ENCODE peak calls at places on chromosomes 1 and 21, in six cellular contexts. One of them, this sample, is unnamed.

GRCh38 chr1:41738010-41738409 is 180.7 kb downstream of the HIVEP3 start:
- DNase-seq in transverse colon: no peak
- DNase-seq in ovary: no peak
- DNase-seq in tibial nerve: no peak
- DNase-seq in Peyer's patch: no peak
- DNase-seq in stomach: no peak
- DNase-seq in this sample: no peak

GRCh38 chr21:17779486-17779885 is 39.7 kb downstream of the C21orf91 start:
- DNase-seq in transverse colon: no peak
- DNase-seq in ovary: no peak
- DNase-seq in tibial nerve: no peak
- DNase-seq in Peyer's patch: no peak
- DNase-seq in stomach: no peak
- DNase-seq in this sample: no peak

GRCh38 chr1:97875996-97876395 is 44.8 kb downstream of the DPYD start:
- DNase-seq in transverse colon: no peak
- DNase-seq in ovary: no peak
- DNase-seq in tibial nerve: no peak
- DNase-seq in Peyer's patch: no peak
- DNase-seq in stomach: no peak
- DNase-seq in this sample: no peak

GRCh38 chr21:40254540-40255455 is 387.6 kb downstream of the PCP4 start:
- DNase-seq in transverse colon: no peak
- DNase-seq in ovary: no peak
- DNase-seq in tibial nerve: no peak
- DNase-seq in Peyer's patch: no peak
- DNase-seq in stomach: no peak
- DNase-seq in this sample: no peak

GRCh38 chr1:10209590-10209904 is 823 bp upstream of the KIF1B start:
- DNase-seq in transverse colon: no peak
- DNase-seq in ovary: no peak
- DNase-seq in tibial nerve: no peak
- DNase-seq in Peyer's patch: no peak
- DNase-seq in stomach: no peak
- DNase-seq in this sample: no peak

GRCh38 chr1:184621262-184621661 is 133.4 kb downstream of the EDEM3 start:
- DNase-seq in transverse colon: no peak
- DNase-seq in ovary: peak; percentile 60
- DNase-seq in tibial nerve: peak; percentile 67
- DNase-seq in Peyer's patch: no peak
- DNase-seq in stomach: no peak
- DNase-seq in this sample: peak; percentile 63

GRCh38 chr1:179353546-179353945 is 12.2 kb upstream of the AXDND1 start:
- DNase-seq in transverse colon: no peak
- DNase-seq in ovary: peak; percentile 41
- DNase-seq in tibial nerve: no peak
- DNase-seq in Peyer's patch: no peak
- DNase-seq in stomach: no peak
- DNase-seq in this sample: peak; percentile 39

GRCh38 chr1:239976130-239976968 is 115.3 kb upstream of the FMN2 start:
- DNase-seq in transverse colon: peak; percentile 44
- DNase-seq in ovary: no peak
- DNase-seq in tibial nerve: peak; percentile 46
- DNase-seq in Peyer's patch: peak; percentile 86
- DNase-seq in stomach: peak; percentile 63
- DNase-seq in this sample: peak; percentile 25

GRCh38 chr1:38076038-38076437 is 29.4 kb upstream of the POU3F1 start:
- DNase-seq in transverse colon: no peak
- DNase-seq in ovary: no peak
- DNase-seq in tibial nerve: no peak
- DNase-seq in Peyer's patch: no peak
- DNase-seq in stomach: no peak
- DNase-seq in this sample: no peak

GRCh38 chr1:39564941-39565340 is 11.6 kb downstream of the PABPC4 start:
- DNase-seq in transverse colon: no peak
- DNase-seq in ovary: no peak
- DNase-seq in tibial nerve: no peak
- DNase-seq in Peyer's patch: no peak
- DNase-seq in stomach: no peak
- DNase-seq in this sample: no peak

GRCh38 chr1:39563669-39564068 is 12.9 kb downstream of the PABPC4 start:
- DNase-seq in transverse colon: no peak
- DNase-seq in ovary: no peak
- DNase-seq in tibial nerve: no peak
- DNase-seq in Peyer's patch: no peak
- DNase-seq in stomach: no peak
- DNase-seq in this sample: no peak

GRCh38 chr1:39566441-39567137 is 10.0 kb downstream of the PABPC4 start:
- DNase-seq in transverse colon: peak; percentile 84
- DNase-seq in ovary: no peak
- DNase-seq in tibial nerve: no peak
- DNase-seq in Peyer's patch: peak; percentile 89
- DNase-seq in stomach: peak; percentile 90
- DNase-seq in this sample: no peak

GRCh38 chr1:39562886-39563285 is 13.7 kb downstream of the PABPC4 start:
- DNase-seq in transverse colon: no peak
- DNase-seq in ovary: no peak
- DNase-seq in tibial nerve: no peak
- DNase-seq in Peyer's patch: no peak
- DNase-seq in stomach: no peak
- DNase-seq in this sample: no peak

GRCh38 chr1:39564340-39564739 is 12.2 kb downstream of the PABPC4 start:
- DNase-seq in transverse colon: no peak
- DNase-seq in ovary: no peak
- DNase-seq in tibial nerve: no peak
- DNase-seq in Peyer's patch: no peak
- DNase-seq in stomach: peak; percentile 37
- DNase-seq in this sample: no peak
- TF ChIP-seq POLR2A in transverse colon: no peak
- TF ChIP-seq POLR2A in ovary: no peak
- TF ChIP-seq POLR2A in tibial nerve: no peak
- TF ChIP-seq POLR2A in Peyer's patch: no peak
- TF ChIP-seq POLR2A in stomach: no peak
- TF ChIP-seq POLR2A in this sample: no peak

DNA sequence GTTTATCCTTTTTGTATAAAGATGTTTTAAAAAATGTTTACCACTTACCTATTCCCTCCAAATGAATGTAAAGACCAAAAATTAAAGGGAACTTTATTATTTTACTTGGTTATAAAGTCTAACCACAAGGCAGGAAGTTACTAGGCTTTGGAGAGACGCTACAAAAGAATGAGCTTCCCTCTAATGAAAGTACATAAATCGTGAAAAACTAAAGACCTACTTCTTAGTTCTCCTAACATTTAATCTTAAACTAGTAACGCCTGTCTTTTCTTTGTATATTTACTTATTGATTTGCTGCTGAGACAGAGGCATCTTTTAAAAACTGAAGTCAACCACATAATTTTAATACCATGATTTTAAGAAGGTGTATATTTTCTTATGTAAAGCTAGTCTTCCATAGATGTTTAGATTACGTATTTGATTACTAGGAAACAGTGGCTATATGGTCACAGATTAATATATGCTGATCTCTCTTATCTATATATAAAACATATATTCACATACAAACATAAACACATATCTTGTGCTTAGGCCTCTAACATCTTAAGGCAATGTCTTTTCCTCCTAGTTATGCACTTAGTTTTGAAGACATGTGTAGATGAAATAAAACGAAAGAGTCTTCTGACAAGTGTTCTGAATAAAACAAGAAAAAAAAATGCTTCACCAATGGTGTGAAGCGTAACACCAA is 466.9 kb downstream of the USP25 start:
- DNase-seq in transverse colon: no peak
- DNase-seq in ovary: no peak
- DNase-seq in tibial nerve: no peak
- DNase-seq in Peyer's patch: no peak
- DNase-seq in stomach: no peak
- DNase-seq in this sample: no peak
- H3K27ac ChIP-seq in transverse colon: peak overlapping the region; percentile 38
- H3K27ac ChIP-seq in ovary: peak overlapping the region; percentile 84
- H3K27ac ChIP-seq in tibial nerve: peak overlapping the region; percentile 91
- H3K27ac ChIP-seq in Peyer's patch: no peak overlapping the region
- H3K27ac ChIP-seq in stomach: peak overlapping the region; percentile 77
- H3K27ac ChIP-seq in this sample: peak overlapping the region; percentile 98

GRCh38 chr1:25502957-25503356 is 40.4 kb upstream of the LDLRAP1 start:
- DNase-seq in transverse colon: no peak
- DNase-seq in ovary: no peak
- DNase-seq in tibial nerve: no peak
- DNase-seq in Peyer's patch: no peak
- DNase-seq in stomach: no peak
- DNase-seq in this sample: no peak

GRCh38 chr1:25501235-25502058 is 42.0 kb upstream of the LDLRAP1 start:
- DNase-seq in transverse colon: peak; percentile 16
- DNase-seq in ovary: no peak
- DNase-seq in tibial nerve: no peak
- DNase-seq in Peyer's patch: no peak
- DNase-seq in stomach: no peak
- DNase-seq in this sample: no peak

GRCh38 chr1:25503551-25504426 is 39.6 kb upstream of the LDLRAP1 start:
- DNase-seq in transverse colon: peak; percentile 77
- DNase-seq in ovary: no peak
- DNase-seq in tibial nerve: no peak
- DNase-seq in Peyer's patch: peak; percentile 78
- DNase-seq in stomach: peak; percentile 79
- DNase-seq in this sample: no peak

GRCh38 chr1:25505706-25506385 is 37.6 kb upstream of the LDLRAP1 start:
- DNase-seq in transverse colon: no peak
- DNase-seq in ovary: no peak
- DNase-seq in tibial nerve: no peak
- DNase-seq in Peyer's patch: peak; percentile 25
- DNase-seq in stomach: no peak
- DNase-seq in this sample: no peak

DNA sequence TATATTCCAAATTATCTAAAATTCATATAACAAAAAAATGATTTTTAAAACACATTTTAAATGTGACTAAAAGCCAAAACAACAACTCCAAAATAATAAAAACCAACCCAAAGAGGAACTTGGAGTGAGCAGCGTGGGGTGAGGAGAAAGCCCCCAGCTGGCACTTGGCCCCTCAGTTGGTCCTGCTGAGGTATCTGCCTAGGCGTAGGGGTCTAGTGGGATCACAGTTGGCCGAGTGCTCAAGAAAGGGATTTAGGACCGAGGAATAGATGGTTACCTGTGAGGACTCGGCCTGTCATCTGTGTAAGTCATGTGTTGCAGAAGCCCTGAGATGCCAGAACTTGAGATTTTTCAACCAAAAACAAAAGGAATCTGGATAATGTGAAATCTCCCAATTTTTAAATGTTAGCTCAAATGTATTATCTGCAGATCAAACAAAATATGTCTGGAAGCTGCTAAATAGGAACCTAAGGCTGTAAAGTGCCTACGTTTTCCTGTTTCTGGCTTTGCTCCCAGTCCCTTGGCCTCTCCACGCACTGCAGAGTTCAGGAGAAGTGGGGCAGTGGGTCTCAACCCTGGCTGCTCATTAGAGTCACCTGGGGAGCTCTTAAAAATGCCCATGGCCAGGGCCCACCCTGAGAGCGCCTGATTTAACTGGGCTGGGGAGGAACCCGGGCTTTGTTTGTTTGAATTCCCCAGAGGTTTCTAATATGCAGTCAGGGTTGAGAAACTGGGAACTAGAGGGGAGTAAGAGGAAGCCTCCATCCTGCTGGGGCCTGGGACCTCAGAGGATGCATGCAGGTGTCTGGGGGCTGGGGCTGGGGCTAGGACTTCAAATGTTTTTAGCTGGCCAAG is 38.5 kb upstream of the LDLRAP1 start:
- DNase-seq in transverse colon: no peak
- DNase-seq in ovary: no peak
- DNase-seq in tibial nerve: no peak
- DNase-seq in Peyer's patch: no peak
- DNase-seq in stomach: no peak
- DNase-seq in this sample: no peak
- TF ChIP-seq POLR2A in transverse colon: no peak
- TF ChIP-seq POLR2A in ovary: no peak
- TF ChIP-seq POLR2A in tibial nerve: no peak
- TF ChIP-seq POLR2A in Peyer's patch: no peak
- TF ChIP-seq POLR2A in stomach: no peak
- TF ChIP-seq POLR2A in this sample: no peak

GRCh38 chr1:116981521-116982037 is 20.0 kb upstream of the CD101 start:
- DNase-seq in transverse colon: no peak
- DNase-seq in ovary: no peak
- DNase-seq in tibial nerve: no peak
- DNase-seq in Peyer's patch: no peak
- DNase-seq in stomach: peak; percentile 33
- DNase-seq in this sample: no peak

GRCh38 chr1:116983112-116983511 is 18.4 kb upstream of the CD101 start:
- DNase-seq in transverse colon: no peak
- DNase-seq in ovary: no peak
- DNase-seq in tibial nerve: no peak
- DNase-seq in Peyer's patch: no peak
- DNase-seq in stomach: no peak
- DNase-seq in this sample: no peak

GRCh38 chr1:116984406-116985160 is 17.0 kb upstream of the CD101 start:
- DNase-seq in transverse colon: peak; percentile 23
- DNase-seq in ovary: no peak
- DNase-seq in tibial nerve: no peak
- DNase-seq in Peyer's patch: no peak
- DNase-seq in stomach: no peak
- DNase-seq in this sample: no peak

GRCh38 chr1:116982319-116983004 is 19.1 kb upstream of the CD101 start:
- DNase-seq in transverse colon: peak; percentile 75
- DNase-seq in ovary: no peak
- DNase-seq in tibial nerve: no peak
- DNase-seq in Peyer's patch: peak; percentile 88
- DNase-seq in stomach: no peak
- DNase-seq in this sample: no peak

DNA sequence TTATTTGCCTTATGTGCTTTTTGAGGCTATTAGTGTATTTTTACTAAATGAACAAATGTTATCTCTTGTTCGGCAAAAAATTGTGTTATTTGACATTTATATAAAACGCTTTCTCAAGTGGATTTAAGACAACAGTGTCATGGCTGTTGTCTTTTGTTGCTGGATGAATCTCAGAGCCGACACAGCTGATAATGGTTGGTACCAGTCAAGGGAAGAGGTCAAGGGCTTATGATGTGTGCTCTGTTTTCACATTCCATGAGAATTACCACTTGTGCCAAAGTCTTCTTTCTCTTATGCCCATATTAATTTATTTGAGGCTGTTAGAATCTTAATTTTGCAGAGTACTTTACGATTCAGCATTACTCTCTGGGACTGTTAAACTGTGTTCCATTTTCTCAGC is 17.9 kb upstream of the CD101 start:
- DNase-seq in transverse colon: no peak
- DNase-seq in ovary: no peak
- DNase-seq in tibial nerve: no peak
- DNase-seq in Peyer's patch: no peak
- DNase-seq in stomach: no peak
- DNase-seq in this sample: no peak
- H3K27ac ChIP-seq in transverse colon: peak overlapping the region; percentile 68
- H3K27ac ChIP-seq in ovary: no peak overlapping the region
- H3K27ac ChIP-seq in tibial nerve: no peak overlapping the region
- H3K27ac ChIP-seq in Peyer's patch: no peak overlapping the region
- H3K27ac ChIP-seq in stomach: peak overlapping the region; percentile 63
- H3K27ac ChIP-seq in this sample: no peak overlapping the region